ENCODE peak calls at places on chromosomes 12 and 14, in nine cellular contexts. S, Q, K, D, F, L, W, Z and M are unnamed samples.
A peak's percentile ranks its signal among the peaks of the same experiment; 100 is the strongest.

GRCh38 chr14:35534130-35534883 is at the start of gene INSM2:
- DNase-seq in W (no peak), Z (no peak), Q (peak; percentile 39), L (peak; percentile 53), S (peak; percentile 21), F (no peak), D (no peak), K (no peak), M (no peak)

GRCh38 chr14:37480446-37481290 is 114.4 kb downstream of the FOXA1 start:
- DNase-seq in K (no peak), L (no peak), S (no peak), Z (no peak), Q (no peak), F (no peak), W (no peak), D (no peak), M (no peak)

GRCh38 chr14:53946404-53947400 is 9.9 kb downstream of the BMP4 start:
- DNase-seq in W (no peak), F (no peak), Z (no peak), S (no peak), D (no peak), L (no peak), K (no peak), Q (peak; percentile 40), M (no peak)

GRCh38 chr14:69844171-69844570 is 35.0 kb upstream of the SMOC1 start:
- DNase-seq in S (no peak), F (no peak), Q (no peak), L (no peak), D (no peak), W (no peak), K (no peak), Z (no peak), M (no peak)

GRCh38 chr12:80189241-80189640 is 89.9 kb downstream of the OTOGL start:
- DNase-seq in S (peak; percentile 77), Q (no peak), L (no peak), D (no peak), W (no peak), Z (no peak), F (no peak), K (no peak), M (no peak)

GRCh38 chr14:101858791-101859537 is 97.5 kb downstream of the PPP2R5C start:
- DNase-seq in S (no peak), Q (no peak), Z (no peak), D (no peak), K (no peak), F (no peak), L (no peak), W (no peak), M (peak; percentile 40)

GRCh38 chr12:41966916-41967315 is 177.8 kb downstream of the GXYLT1 start:
- DNase-seq in F (no peak), W (no peak), K (no peak), L (no peak), Q (no peak), Z (no peak), S (no peak), D (no peak), M (no peak)

GRCh38 chr12:120861074-120861795 is 42.9 kb downstream of the SPPL3 start:
- DNase-seq in Z (no peak), F (no peak), W (no peak), D (no peak), Q (no peak), S (no peak), L (no peak), K (no peak), M (no peak)

GRCh38 chr12:53981652-53982565 is 3.0 kb upstream of the HOXC10 start:
- DNase-seq in Z (no peak), W (no peak), D (no peak), S (no peak), L (no peak), F (no peak), K (no peak), Q (no peak), M (no peak)

GRCh38 chr14:104011824-104012517 is 69.6 kb upstream of the RD3L start:
- DNase-seq in F (no peak), K (no peak), W (no peak), D (no peak), Z (no peak), Q (no peak), L (no peak), S (peak; percentile 10), M (no peak)

GRCh38 chr12:67593041-67593870 is 55.3 kb upstream of the DYRK2 start:
- DNase-seq in Q (no peak), D (no peak), L (peak; percentile 22), Z (peak; percentile 5), K (no peak), W (peak; percentile 77), F (no peak), S (peak; percentile 18), M (no peak)

GRCh38 chr12:118840399-118840798 is 140.9 kb upstream of the SRRM4 start:
- DNase-seq in Q (no peak), F (no peak), Z (no peak), K (no peak), L (peak; percentile 23), D (no peak), S (no peak), W (no peak), M (no peak)

GRCh38 chr12:6104027-6104426 is 20.4 kb downstream of the VWF start:
- DNase-seq in D (no peak), Z (no peak), F (no peak), L (no peak), S (peak; percentile 43), Q (no peak), K (no peak), W (no peak), M (no peak)

GRCh38 chr12:70508178-70508577 is 129.1 kb downstream of the PTPRB start:
- DNase-seq in F (no peak), Q (no peak), L (no peak), W (no peak), K (no peak), Z (no peak), S (peak; percentile 4), D (no peak), M (no peak)

GRCh38 chr14:39988939-39989338 is 556.7 kb upstream of the FBXO33 start:
- DNase-seq in Z (no peak), F (no peak), S (peak; percentile 43), K (no peak), D (no peak), W (peak; percentile 34), L (peak; percentile 55), Q (no peak), M (no peak)

GRCh38 chr12:108214486-108214885 is 85.4 kb downstream of the WSCD2 start:
- DNase-seq in W (no peak), L (peak; percentile 50), K (peak; percentile 58), D (no peak), S (peak; percentile 43), Q (no peak), F (no peak), Z (peak; percentile 22), M (no peak)

GRCh38 chr12:124566181-124567034 is 1.0 kb downstream of the NCOR2 start:
- DNase-seq in D (peak; percentile 52), Q (peak; percentile 91), W (peak; percentile 59), Z (peak; percentile 96), F (peak; percentile 82), S (peak; percentile 71), L (peak; percentile 88), K (peak; percentile 92), M (peak; percentile 58)

GRCh38 chr12:15928345-15928744 is 17.2 kb downstream of the DERA start:
- DNase-seq in W (no peak), L (peak; percentile 96), Q (no peak), F (no peak), S (peak; percentile 81), D (no peak), K (no peak), Z (no peak), M (no peak)

GRCh38 chr12:93200291-93200917 is 177.3 kb upstream of the NUDT4 start:
- DNase-seq in F (no peak), W (no peak), K (no peak), Z (no peak), Q (no peak), S (peak; percentile 52), D (no peak), L (no peak), M (no peak)

GRCh38 chr12:26633591-26634210 is 199.3 kb downstream of the ITPR2 start:
- DNase-seq in W (no peak), S (peak; percentile 70), Z (no peak), K (no peak), Q (no peak), D (no peak), F (no peak), L (peak; percentile 46), M (no peak)

GRCh38 chr14:103103461-103104388 is 9.2 kb downstream of the EXOC3L4 start:
- DNase-seq in Q (peak; percentile 88), K (peak; percentile 75), F (no peak), S (peak; percentile 42), W (peak; percentile 55), Z (peak; percentile 88), D (no peak), L (peak; percentile 73), M (no peak)

GRCh38 chr12:94689646-94690036 is 39.3 kb upstream of the TMCC3 start:
- DNase-seq in D (no peak), S (no peak), W (no peak), F (no peak), Q (no peak), L (no peak), Z (no peak), K (no peak), M (no peak)

GRCh38 chr12:58955849-58956248 is 35.5 kb upstream of the LRIG3 start:
- DNase-seq in W (no peak), Z (no peak), F (no peak), S (no peak), L (no peak), Q (no peak), K (no peak), D (no peak), M (no peak)

GRCh38 chr14:102982852-102983470 is 60.5 kb downstream of the AMN start:
- DNase-seq in F (no peak), W (no peak), K (peak; percentile 32), L (no peak), S (no peak), Q (no peak), D (no peak), Z (peak; percentile 28), M (no peak)

GRCh38 chr12:5984873-5985272 is 39.8 kb upstream of the ANO2 start:
- DNase-seq in D (no peak), K (no peak), Z (no peak), S (no peak), W (no peak), F (no peak), Q (no peak), L (no peak), M (no peak)

GRCh38 chr14:77989441-77989891 is 180.7 kb upstream of the NRXN3 start:
- DNase-seq in D (no peak), K (no peak), F (no peak), W (no peak), S (no peak), L (no peak), Z (no peak), Q (no peak), M (no peak)

GRCh38 chr12:51832708-51833107 is 15.8 kb downstream of the FIGNL2 start:
- DNase-seq in Q (no peak), K (no peak), S (no peak), L (no peak), Z (no peak), F (no peak), D (no peak), W (no peak), M (no peak)

GRCh38 chr14:104137297-104138097 is 890 bp upstream of the KIF26A start:
- DNase-seq in Q (peak; percentile 81), K (peak; percentile 62), L (peak; percentile 36), F (peak; percentile 26), Z (peak; percentile 76), W (peak; percentile 3), D (peak; percentile 38), S (peak; percentile 63), M (peak; percentile 50)